ENCODE peak calls at places on chromosomes 7 and 10, in four cellular contexts. K is GM12865, I is NCI-H446 treated with DMSO at 0.1 percent for 48 hours, W is Peyer's patch. O is an unnamed sample.

GRCh38 chr10:14296081-14296709 is 34.5 kb downstream of the FRMD4A start:
- DNase-seq in K (no peak), I (no peak), W (no peak), O (no peak)

GRCh38 chr7:93212881-93213280 is 13.4 kb downstream of the HEPACAM2 start:
- DNase-seq in K (no peak), I (peak; percentile 88), W (no peak), O (no peak)

GRCh38 chr10:11018830-11019692 is 1.4 kb downstream of the CELF2 start:
- DNase-seq in K (peak; percentile 48), I (no peak), W (no peak), O (no peak)

GRCh38 chr7:148622887-148623585 is 32.5 kb downstream of the C7orf33 start:
- DNase-seq in K (no peak), I (peak; percentile 77), W (no peak), O (no peak)

GRCh38 chr10:30534465-30535144 is 94.9 kb downstream of the LYZL2 start:
- DNase-seq in K (peak; percentile 88), I (no peak), W (peak; percentile 92), O (peak; percentile 69)

GRCh38 chr10:66307826-66308225 is 618.0 kb upstream of the LRRTM3 start:
- DNase-seq in K (no peak), I (no peak), W (no peak), O (no peak)

GRCh38 chr10:44010873-44011602 is 362.4 kb upstream of the ZNF32 start:
- DNase-seq in K (peak; percentile 93), I (no peak), W (no peak), O (no peak)

GRCh38 chr7:39399976-39400375 is 166.2 kb upstream of the YAE1 start:
- DNase-seq in K (no peak), I (no peak), W (no peak), O (no peak)

GRCh38 chr10:8041284-8042031 is 13.0 kb upstream of the GATA3 start:
- DNase-seq in K (no peak), I (no peak), W (no peak), O (no peak)